ENCODE peak calls at places on chromosomes 1 and 21, in four cellular contexts. K, U, B and C are unnamed samples.

GRCh38 chr21:44762221-44763049 is 39.2 kb downstream of the UBE2G2 start:
- DNase-seq in K (no peak), B (no peak), U (no peak), C (no peak)

GRCh38 chr21:44972821-44973220 is 33.0 kb downstream of the SLX9 start:
- DNase-seq in B (no peak), U (no peak), K (peak; percentile 57), C (no peak)

GRCh38 chr1:198465201-198466144 is 75.0 kb downstream of the ATP6V1G3 start:
- DNase-seq in U (no peak), B (no peak), K (no peak), C (peak; percentile 83)

GRCh38 chr1:46489169-46489637 is 433 bp upstream of the DMBX1 start:
- DNase-seq in K (no peak), U (no peak), B (no peak), C (no peak)

GRCh38 chr1:14997646-14998276 is 155.8 kb upstream of the TMEM51 start:
- DNase-seq in U (no peak), B (no peak), K (no peak), C (no peak)

GRCh38 chr1:10663668-10664035 is 132.8 kb downstream of the CASZ1 start:
- DNase-seq in U (no peak), K (peak; percentile 93), B (peak; percentile 45), C (no peak)

GRCh38 chr21:37032293-37032692 is 25.8 kb downstream of the RIPPLY3 start:
- DNase-seq in U (no peak), B (no peak), K (no peak), C (no peak)

GRCh38 chr1:213884942-213885341 is 102.8 kb upstream of the PROX1 start:
- DNase-seq in U (no peak), B (no peak), K (no peak), C (no peak)

GRCh38 chr1:109084563-109085517 is 5.7 kb upstream of the TMEM167B start:
- DNase-seq in B (no peak), K (no peak), U (no peak), C (no peak)

GRCh38 chr1:86110451-86111129 is 46.0 kb downstream of the COL24A1 start:
- DNase-seq in K (no peak), B (no peak), U (no peak), C (no peak)

GRCh38 chr1:41492341-41492848 is 7.9 kb upstream of the EDN2 start:
- DNase-seq in B (no peak), U (no peak), K (no peak), C (peak; percentile 31)

GRCh38 chr1:29200905-29201594 is 19.4 kb upstream of the SRSF4 start:
- DNase-seq in B (no peak), U (no peak), K (no peak), C (no peak)

GRCh38 chr1:207336559-207337467 is 15.3 kb downstream of the CD55 start:
- DNase-seq in B (no peak), U (no peak), K (no peak), C (no peak)

GRCh38 chr1:215544566-215544965 is 22.5 kb upstream of the KCTD3 start:
- DNase-seq in B (no peak), U (no peak), K (peak; percentile 67), C (no peak)

GRCh38 chr1:231240531-231240882 is 505 bp upstream of the GNPAT start:
- DNase-seq in B (no peak), U (no peak), K (no peak), C (peak; percentile 55)

GRCh38 chr1:9891207-9891606 is 18.9 kb downstream of the CTNNBIP1 start:
- DNase-seq in B (no peak), K (no peak), U (peak; percentile 55), C (peak; percentile 42)

DNA sequence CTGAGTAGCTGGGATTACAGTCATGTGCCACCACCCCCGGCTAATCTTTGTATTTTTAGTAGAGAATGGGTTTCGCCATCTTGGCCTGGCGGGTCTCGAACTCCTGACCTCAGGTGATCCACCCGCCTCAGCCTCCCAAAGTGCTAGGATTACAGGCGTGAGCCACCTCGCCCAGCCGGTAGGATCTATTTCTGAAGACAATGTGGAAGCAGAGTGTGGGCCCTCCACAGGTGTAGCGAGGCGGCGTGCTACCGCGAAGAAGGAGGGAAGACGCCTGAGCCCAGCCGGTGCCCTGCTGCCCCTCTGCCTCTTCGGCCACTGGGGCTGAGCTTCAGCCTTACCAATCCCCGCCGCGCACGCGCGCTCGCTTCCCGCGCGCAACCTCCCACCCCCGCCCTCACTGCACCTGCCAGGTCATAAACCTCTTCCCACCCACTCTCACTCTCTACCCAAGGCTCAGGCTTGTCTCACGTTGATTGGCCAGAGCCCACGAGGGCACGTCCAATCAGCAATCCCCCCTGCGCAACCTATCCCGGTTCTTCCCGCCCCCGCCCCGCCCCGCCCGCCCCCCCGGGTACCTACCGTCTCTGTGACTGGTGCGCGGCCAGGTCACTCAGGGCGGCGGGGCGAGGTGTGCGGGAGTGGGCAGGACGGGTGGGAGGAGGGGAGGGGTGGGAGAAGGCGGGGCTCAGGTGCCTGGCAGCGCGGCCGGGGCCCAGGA is 409 bp upstream of the HOOK1 start:
- DNase-seq in U (peak; percentile 95), K (no peak), B (peak; percentile 93), C (no peak)
- TF ChIP-seq POLR2AphosphoS5 in U (peak; percentile 37), K (no peak), B (peak; percentile 67), C (no peak)

GRCh38 chr1:175427625-175428024 is 235.0 kb upstream of the KIAA0040 start:
- DNase-seq in U (no peak), K (no peak), B (no peak), C (no peak)
- TF ChIP-seq POLR2AphosphoS5 in U (no peak), K (no peak), B (no peak), C (no peak)

GRCh38 chr1:22024485-22025367 is 23.3 kb downstream of the CELA3A start:
- DNase-seq in U (peak; percentile 56), K (peak; percentile 82), B (peak; percentile 27), C (peak; percentile 88)

GRCh38 chr1:22021061-22021460 is 19.6 kb downstream of the CELA3A start:
- DNase-seq in U (no peak), K (no peak), B (no peak), C (no peak)

DNA sequence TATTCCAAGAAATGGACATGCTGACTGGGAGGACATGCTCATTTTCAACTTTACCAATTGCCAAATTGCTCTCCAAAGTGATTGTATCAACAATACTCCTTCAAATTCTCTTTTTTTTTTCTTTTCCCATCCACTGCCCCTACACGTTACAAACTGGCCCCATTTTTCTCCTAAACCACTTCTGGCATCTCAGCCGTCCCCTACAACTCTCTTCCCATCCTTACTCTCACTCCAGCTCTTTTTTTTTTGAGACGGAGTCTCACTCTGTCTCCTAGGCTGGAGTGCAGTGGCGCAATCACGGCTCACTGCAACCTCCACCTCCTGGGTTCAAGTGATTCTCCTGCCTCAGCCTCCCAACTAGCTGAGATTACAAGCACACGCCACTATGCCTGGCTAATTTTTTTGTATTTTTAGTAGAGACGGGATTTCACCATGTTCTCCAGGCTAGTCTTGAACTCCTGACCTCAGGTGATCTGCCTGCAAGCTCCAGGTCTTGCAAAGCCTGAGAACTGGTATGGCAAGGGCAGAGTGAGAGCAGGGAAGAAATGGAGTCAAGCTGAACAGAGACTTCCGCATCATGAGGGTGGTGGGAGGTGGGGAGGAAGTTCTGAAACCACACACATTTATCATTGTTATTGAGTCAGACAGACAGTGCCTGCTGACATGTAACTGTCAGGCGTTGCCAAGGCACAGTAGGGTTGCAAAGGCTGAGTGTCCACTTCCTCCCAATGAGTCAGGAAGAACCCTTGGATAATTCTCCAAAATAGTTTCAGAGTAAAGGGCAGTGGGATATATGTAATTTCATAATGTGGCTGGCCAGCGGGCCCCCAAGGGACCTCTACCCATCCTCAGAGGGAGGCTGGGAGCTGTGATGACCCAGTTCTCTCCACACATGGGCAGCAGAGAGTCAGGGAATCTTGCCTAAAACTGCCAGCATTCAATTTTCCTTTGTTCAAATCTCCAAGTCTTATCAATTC is 17.4 kb downstream of the CELA3A start:
- DNase-seq in U (no peak), B (no peak), K (peak; percentile 71), C (peak; percentile 78)
- TF ChIP-seq POLR2AphosphoS5 in U (no peak), B (no peak), K (no peak), C (peak; percentile 72)

GRCh38 chr1:204307334-204307883 is 52.3 kb downstream of the PLEKHA6 start:
- DNase-seq in B (peak; percentile 83), K (peak; percentile 81), U (no peak), C (no peak)
- TF ChIP-seq POLR2AphosphoS5 in B (peak; percentile 75), K (peak; percentile 23), U (no peak), C (no peak)

GRCh38 chr21:33403786-33404571 is 766 bp downstream of the IFNGR2 start:
- DNase-seq in U (peak; percentile 29), B (peak; percentile 49), K (peak; percentile 83), C (peak; percentile 44)
- TF ChIP-seq POLR2AphosphoS5 in U (peak; percentile 16), B (no peak), K (peak; percentile 24), C (no peak)

DNA sequence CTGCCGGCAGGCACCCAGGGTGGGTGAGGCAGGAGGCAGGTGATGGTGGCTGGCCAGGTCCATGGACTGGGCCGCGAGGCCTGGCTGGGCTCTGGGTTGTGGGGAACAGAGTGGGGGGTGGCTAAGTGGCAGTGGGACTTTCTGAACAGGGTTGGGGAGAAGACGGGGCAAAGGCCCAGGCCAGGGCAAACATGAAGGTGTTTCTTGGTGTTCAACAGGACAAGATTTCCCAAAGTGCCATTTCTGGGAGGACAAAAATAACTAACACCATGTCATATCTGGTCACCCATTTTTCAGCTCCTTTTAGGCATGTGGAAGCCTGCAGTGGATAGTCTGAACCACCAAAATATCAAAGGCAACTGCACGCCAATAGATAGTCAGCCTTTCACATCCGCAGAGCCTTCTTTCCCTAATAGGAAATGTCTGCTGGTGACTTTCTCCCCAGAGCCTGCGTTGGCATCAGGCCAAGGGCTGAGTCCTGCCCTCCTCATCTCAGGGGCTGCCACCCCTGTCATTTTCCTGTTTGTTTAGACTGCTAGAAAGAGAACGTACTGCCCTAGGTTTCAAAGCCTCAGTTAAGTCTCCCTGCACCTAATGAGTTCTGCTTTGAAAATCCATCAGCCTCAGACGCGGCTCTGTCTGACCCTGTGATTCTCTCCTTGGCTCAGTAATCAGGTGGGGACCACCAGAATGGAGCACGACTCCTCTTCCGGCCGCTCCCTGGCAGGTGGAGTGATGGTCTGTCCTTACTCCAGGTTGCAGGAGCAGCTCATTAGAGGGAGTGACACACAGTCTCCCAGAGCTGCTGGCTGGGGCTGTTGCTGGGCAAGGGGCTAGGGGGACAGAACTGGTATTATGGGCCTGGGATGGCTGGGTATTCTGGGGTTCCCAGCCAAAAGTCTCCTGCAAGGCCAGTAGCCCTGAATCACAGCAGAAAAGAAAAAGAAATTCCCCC is 27.1 kb downstream of the STUM start:
- DNase-seq in K (peak; percentile 78), B (no peak), U (no peak), C (no peak)
- TF ChIP-seq POLR2AphosphoS5 in K (no peak), B (peak; percentile 51), U (no peak), C (no peak)

GRCh38 chr1:25967308-25967707 is 30.6 kb downstream of the PAFAH2 start:
- DNase-seq in K (no peak), U (no peak), B (no peak), C (no peak)

GRCh38 chr1:25973610-25974355 is 24.1 kb downstream of the PAFAH2 start:
- DNase-seq in U (no peak), B (no peak), K (no peak), C (no peak)

GRCh38 chr1:25971882-25972180 is 26.0 kb downstream of the PAFAH2 start:
- DNase-seq in B (no peak), K (no peak), U (no peak), C (no peak)

GRCh38 chr1:25971044-25971881 is 26.6 kb downstream of the PAFAH2 start:
- DNase-seq in U (no peak), K (no peak), B (no peak), C (no peak)
- TF ChIP-seq POLR2AphosphoS5 in U (no peak), K (no peak), B (no peak), C (no peak)

GRCh38 chr1:183281039-183281438 is 95.0 kb downstream of the LAMC2 start:
- DNase-seq in K (peak; percentile 84), B (no peak), U (no peak), C (no peak)
- TF ChIP-seq POLR2AphosphoS5 in K (peak; percentile 10), B (no peak), U (no peak), C (no peak)